ENCODE peak calls at places on chromosomes 7 and 10, in five cellular contexts. Z is spleen, F is right lobe of liver, E is tibial nerve, U is stomach. I is an unnamed sample.

GRCh38 chr10:17644485-17644964 is 574 bp downstream of the STAM start:
- DNase-seq in F (no peak), E (no peak), Z (no peak), U (no peak), I (no peak)

GRCh38 chr7:29894238-29894637 is 87.9 kb downstream of the WIPF3 start:
- DNase-seq in U (no peak), F (no peak), Z (no peak), E (no peak), I (no peak)

GRCh38 chr7:80286611-80287010 is 152.0 kb downstream of the GNAI1 start:
- DNase-seq in Z (no peak), F (no peak), U (no peak), E (no peak), I (no peak)

GRCh38 chr7:7719235-7719634 is 828 bp upstream of the RPA3 start:
- DNase-seq in F (no peak), Z (no peak), E (peak; percentile 36), U (no peak), I (no peak)

GRCh38 chr7:3157541-3158287 is 114.0 kb upstream of the CARD11 start:
- DNase-seq in E (no peak), F (no peak), U (no peak), Z (peak; percentile 71), I (no peak)

GRCh38 chr10:121036431-121036830 is 185.3 kb downstream of the WDR11 start:
- DNase-seq in U (no peak), F (no peak), E (no peak), Z (no peak), I (no peak)

GRCh38 chr7:77370606-77371005 is 45.5 kb downstream of the GSAP start:
- DNase-seq in E (no peak), F (no peak), U (no peak), Z (no peak), I (no peak)

GRCh38 chr7:42454006-42454405 is 217.0 kb upstream of the GLI3 start:
- DNase-seq in E (no peak), F (no peak), Z (no peak), U (no peak), I (no peak)

GRCh38 chr7:64626083-64626469 is 39.9 kb upstream of the ZNF107 start:
- DNase-seq in U (no peak), E (no peak), F (no peak), Z (no peak), I (no peak)

GRCh38 chr7:127582361-127582760 is 3.0 kb downstream of the GCC1 start:
- DNase-seq in U (peak; percentile 60), Z (no peak), F (peak; percentile 93), E (no peak), I (no peak)

GRCh38 chr10:126373137-126373536 is 15.1 kb downstream of the ADAM12 start:
- DNase-seq in Z (no peak), E (no peak), F (no peak), U (no peak), I (no peak)

GRCh38 chr10:11058965-11059364 is 41.3 kb downstream of the CELF2 start:
- DNase-seq in F (no peak), E (no peak), Z (no peak), U (no peak), I (no peak)

GRCh38 chr10:91409869-91410637 is at the start of gene HECTD2:
- DNase-seq in Z (peak; percentile 96), U (peak; percentile 81), E (peak; percentile 60), F (peak; percentile 85), I (peak; percentile 87)

GRCh38 chr7:26868841-26869505 is 4.6 kb upstream of the SKAP2 start:
- DNase-seq in F (no peak), U (no peak), E (no peak), Z (no peak), I (no peak)

GRCh38 chr10:119199231-119199992 is 8.0 kb upstream of the GRK5 start:
- DNase-seq in F (no peak), Z (no peak), E (peak; percentile 68), U (peak; percentile 64), I (peak; percentile 81)

GRCh38 chr10:132671171-132672154 is 114.5 kb downstream of the NKX6-2 start:
- DNase-seq in E (no peak), F (peak; percentile 46), Z (peak; percentile 33), U (no peak), I (peak; percentile 29)

GRCh38 chr7:24701232-24701898 is 55.9 kb downstream of the GSDME start:
- DNase-seq in E (no peak), Z (peak; percentile 15), F (no peak), U (no peak), I (no peak)

GRCh38 chr7:20227291-20227795 is 10.2 kb upstream of the MACC1 start:
- DNase-seq in U (no peak), F (no peak), E (no peak), Z (no peak), I (no peak)

GRCh38 chr7:92460109-92460508 is 12.8 kb downstream of the GATAD1 start:
- DNase-seq in E (no peak), F (no peak), U (no peak), Z (no peak), I (no peak)

GRCh38 chr7:112414855-112415490 is 35.3 kb upstream of the IFRD1 start:
- DNase-seq in F (no peak), Z (no peak), U (no peak), E (no peak), I (no peak)

GRCh38 chr10:132666733-132667612 is 119.0 kb downstream of the NKX6-2 start:
- DNase-seq in Z (peak; percentile 20), E (no peak), U (no peak), F (no peak), I (no peak)

GRCh38 chr7:141158562-141158961 is 84.7 kb downstream of the TMEM178B start:
- DNase-seq in U (no peak), E (peak; percentile 47), Z (no peak), F (no peak), I (peak; percentile 18)

GRCh38 chr7:44097064-44097932 is 6.8 kb upstream of the AEBP1 start:
- DNase-seq in U (no peak), Z (peak; percentile 82), E (no peak), F (no peak), I (peak; percentile 76)

GRCh38 chr7:129804301-129805085 is 148.3 kb downstream of the UBE2H start:
- DNase-seq in U (no peak), F (no peak), Z (peak; percentile 47), E (no peak), I (no peak)

GRCh38 chr7:109387530-109387929 is 817.9 kb downstream of the DNAJB9 start:
- DNase-seq in U (no peak), E (no peak), Z (no peak), F (no peak), I (peak; percentile 16)

GRCh38 chr10:33123680-33124079 is 165.7 kb upstream of the ITGB1 start:
- DNase-seq in U (no peak), Z (no peak), F (no peak), E (no peak), I (no peak)

GRCh38 chr10:11344550-11344949 is 266.9 kb downstream of the USP6NL start:
- DNase-seq in E (no peak), Z (no peak), F (no peak), U (no peak), I (peak; percentile 16)

GRCh38 chr10:74949434-74949833 is 123.0 kb downstream of the KAT6B start:
- DNase-seq in E (no peak), Z (no peak), U (no peak), F (no peak), I (no peak)

GRCh38 chr10:43394868-43395267 is 14.1 kb downstream of the HNRNPF start:
- DNase-seq in E (no peak), U (no peak), F (no peak), Z (peak; percentile 59), I (no peak)

GRCh38 chr7:38311329-38311937 is 38.0 kb upstream of the TARP start:
- DNase-seq in F (peak; percentile 68), E (no peak), Z (peak; percentile 90), U (no peak), I (peak; percentile 50)

GRCh38 chr10:117501460-117502035 is 41.0 kb upstream of the EMX2 start:
- DNase-seq in U (no peak), Z (no peak), E (no peak), F (no peak), I (peak; percentile 35)

GRCh38 chr10:79045566-79046175 is 23.1 kb upstream of the ZMIZ1 start:
- DNase-seq in E (no peak), F (peak; percentile 29), Z (peak; percentile 63), U (no peak), I (peak; percentile 27)

GRCh38 chr10:13891542-13892431 is 305.0 kb downstream of the PRPF18 start:
- DNase-seq in F (no peak), U (no peak), Z (no peak), E (no peak), I (no peak)

GRCh38 chr10:75542902-75543301 is 111.5 kb downstream of the LRMDA start:
- DNase-seq in U (no peak), Z (no peak), E (peak; percentile 47), F (no peak), I (no peak)

GRCh38 chr7:143271240-143271639 is 8.0 kb downstream of the GSTK1 start:
- DNase-seq in Z (no peak), U (no peak), F (no peak), E (no peak), I (no peak)

GRCh38 chr10:44343836-44344235 is 41.1 kb downstream of the CXCL12 start:
- DNase-seq in F (no peak), E (no peak), U (peak; percentile 16), Z (no peak), I (peak; percentile 9)

GRCh38 chr7:159032310-159032709 is 112.4 kb downstream of the VIPR2 start:
- DNase-seq in U (peak; percentile 24), Z (peak; percentile 71), E (peak; percentile 7), F (no peak), I (peak; percentile 45)

GRCh38 chr7:83793558-83793957 is 144.6 kb upstream of the SEMA3E start:
- DNase-seq in E (no peak), F (no peak), U (no peak), Z (no peak), I (no peak)

GRCh38 chr7:33185786-33186185 is 56.4 kb downstream of the BBS9 start:
- DNase-seq in Z (no peak), U (no peak), F (no peak), E (no peak), I (no peak)

GRCh38 chr7:131844380-131844779 is 288.0 kb upstream of the PODXL start:
- DNase-seq in Z (no peak), E (no peak), U (no peak), F (no peak), I (no peak)
- TF ChIP-seq CTCF in Z (no peak), E (no peak), U (no peak), F (no peak), I (no peak)

GRCh38 chr7:133502498-133502897 is 249.6 kb downstream of the EXOC4 start:
- DNase-seq in Z (no peak), E (no peak), U (no peak), F (no peak), I (no peak)
- H3K4me1 ChIP-seq in Z (peaks cover 11% of the 10 kb centered on the region), E (peaks cover 16% of the 10 kb centered on the region), U (no peaks in the 10 kb centered on the region), F (no peaks in the 10 kb centered on the region), I (no peaks in the 10 kb centered on the region)

GRCh38 chr10:4771554-4772201 is 54.3 kb upstream of the AKR1E2 start:
- DNase-seq in Z (no peak), F (no peak), U (no peak), E (no peak), I (no peak)
- TF ChIP-seq POLR2A in Z (no peak), F (no peak), U (no peak), E (no peak), I (no peak)

GRCh38 chr7:156778201-156778600 is 114.8 kb downstream of the LMBR1 start:
- DNase-seq in E (no peak), U (no peak), Z (no peak), F (no peak), I (no peak)
- TF ChIP-seq CTCF in E (no peak), U (no peak), Z (no peak), F (no peak), I (no peak)

I was measured in Peyer's patch.